ENCODE peak calls at places on chromosomes 6 and 20, in eight cellular contexts. N, E, C, Q, D, W, M and P are unnamed samples.

GRCh38 chr6:30754631-30755030 is 10.3 kb upstream of the IER3 start:
- DNase-seq in N (no peak), E (no peak), C (no peak), Q (no peak), D (no peak), W (no peak), M (no peak), P (no peak)

GRCh38 chr6:74001091-74001490 is 305.1 kb downstream of the CD109 start:
- DNase-seq in N (no peak), E (no peak), C (no peak), Q (no peak), D (no peak), W (no peak), M (no peak), P (no peak)

GRCh38 chr6:4936681-4937041 is 67.2 kb downstream of the RPP40 start:
- DNase-seq in N (no peak), E (no peak), C (no peak), Q (no peak), D (peak), W (no peak), M (peak), P (peak)

GRCh38 chr6:42915737-42916136 is at the start of gene PTCRA:
- DNase-seq in N (no peak), E (no peak), C (no peak), Q (no peak), D (no peak), W (no peak), M (no peak), P (no peak)

GRCh38 chr6:56661298-56661697 is 18.6 kb upstream of the DST start:
- DNase-seq in N (no peak), E (peak), C (no peak), Q (no peak), D (no peak), W (no peak), M (no peak), P (no peak)

GRCh38 chr20:25496968-25497401 is 88.3 kb downstream of the NINL start:
- DNase-seq in N (no peak), E (no peak), C (no peak), Q (no peak), D (no peak), W (no peak), M (no peak), P (peak)

GRCh38 chr20:54323227-54323734 is 115.4 kb downstream of the PFDN4 start:
- DNase-seq in N (no peak), E (no peak), C (no peak), Q (no peak), D (no peak), W (no peak), M (no peak), P (no peak)

GRCh38 chr6:41871677-41872076 is 23.5 kb downstream of the USP49 start:
- DNase-seq in N (no peak), E (no peak), C (no peak), Q (no peak), D (no peak), W (no peak), M (no peak), P (no peak)

GRCh38 chr6:136582702-136583471 is 32.7 kb upstream of the MAP7 start:
- DNase-seq in N (no peak), E (no peak), C (no peak), Q (no peak), D (peak), W (no peak), M (no peak), P (peak)

GRCh38 chr6:150787429-150787828 is 78.1 kb upstream of the MTHFD1L start:
- DNase-seq in N (no peak), E (no peak), C (no peak), Q (no peak), D (no peak), W (no peak), M (no peak), P (no peak)

GRCh38 chr6:32622545-32623401 is 14.4 kb upstream of the HLA-DQA1 start:
- DNase-seq in N (no peak), E (peak), C (no peak), Q (peak), D (no peak), W (peak), M (peak), P (peak)

GRCh38 chr6:137864812-137865508 is 2.1 kb upstream of the TNFAIP3 start:
- DNase-seq in N (no peak), E (no peak), C (no peak), Q (no peak), D (no peak), W (no peak), M (peak), P (no peak)

GRCh38 chr6:132684998-132685397 is 26.0 kb upstream of the TAAR1 start:
- DNase-seq in N (no peak), E (no peak), C (no peak), Q (no peak), D (no peak), W (no peak), M (no peak), P (no peak)

GRCh38 chr6:106617302-106617701 is 12.0 kb downstream of the RTN4IP1 start:
- DNase-seq in N (no peak), E (no peak), C (no peak), Q (no peak), D (no peak), W (no peak), M (no peak), P (no peak)

GRCh38 chr6:111057074-111057752 is 30.1 kb upstream of the SLC16A10 start:
- DNase-seq in N (no peak), E (peak), C (no peak), Q (no peak), D (peak), W (peak), M (peak), P (peak)